ENCODE peak calls at places on chromosomes 7 and 10, in ten cellular contexts. One of them, this sample, is unnamed.
A peak's percentile ranks its signal among the peaks of the same experiment; 100 is the strongest.

GRCh38 chr10:132615346-132616169 is 78.0 kb downstream of the INPP5A start:
- DNase-seq in endothelial cell: no peak
- DNase-seq in brain microvascular endothelial cell: no peak
- DNase-seq in sigmoid colon: no peak
- DNase-seq in thoracic aorta: no peak
- DNase-seq in B cell: peak; percentile 34
- DNase-seq in body of pancreas: no peak
- DNase-seq in fibroblast of the aortic adventitia: no peak
- DNase-seq in tibial artery: no peak
- DNase-seq in left lung: peak; percentile 62
- DNase-seq in this sample: peak; percentile 77

GRCh38 chr10:84850826-84851225 is 522.4 kb downstream of the CCSER2 start:
- DNase-seq in left lung: no peak
- DNase-seq in body of pancreas: no peak
- DNase-seq in fibroblast of the aortic adventitia: no peak
- DNase-seq in tibial artery: no peak
- DNase-seq in thoracic aorta: no peak
- DNase-seq in sigmoid colon: no peak
- DNase-seq in endothelial cell: no peak
- DNase-seq in B cell: no peak
- DNase-seq in brain microvascular endothelial cell: no peak
- DNase-seq in this sample: no peak

GRCh38 chr10:86317949-86318725 is 48.5 kb downstream of the GRID1 start:
- DNase-seq in B cell: no peak
- DNase-seq in tibial artery: no peak
- DNase-seq in thoracic aorta: no peak
- DNase-seq in left lung: no peak
- DNase-seq in endothelial cell: no peak
- DNase-seq in body of pancreas: no peak
- DNase-seq in fibroblast of the aortic adventitia: no peak
- DNase-seq in brain microvascular endothelial cell: no peak
- DNase-seq in sigmoid colon: peak; percentile 48
- DNase-seq in this sample: peak; percentile 56

GRCh38 chr7:100867040-100867795 is at the start of gene TRIP6:
- DNase-seq in endothelial cell: peak; percentile 70
- DNase-seq in B cell: peak; percentile 69
- DNase-seq in brain microvascular endothelial cell: peak; percentile 83
- DNase-seq in sigmoid colon: peak; percentile 96
- DNase-seq in left lung: peak; percentile 90
- DNase-seq in thoracic aorta: peak; percentile 73
- DNase-seq in fibroblast of the aortic adventitia: peak; percentile 94
- DNase-seq in tibial artery: peak; percentile 94
- DNase-seq in body of pancreas: peak; percentile 85
- DNase-seq in this sample: no peak

GRCh38 chr10:78042752-78043104 is 9.1 kb downstream of the RPS24 start:
- DNase-seq in fibroblast of the aortic adventitia: no peak
- DNase-seq in B cell: no peak
- DNase-seq in brain microvascular endothelial cell: no peak
- DNase-seq in tibial artery: no peak
- DNase-seq in endothelial cell: no peak
- DNase-seq in body of pancreas: no peak
- DNase-seq in left lung: no peak
- DNase-seq in thoracic aorta: no peak
- DNase-seq in sigmoid colon: no peak
- DNase-seq in this sample: no peak

GRCh38 chr7:155457544-155458316 is at the start of gene EN2:
- DNase-seq in body of pancreas: peak; percentile 23
- DNase-seq in B cell: peak; percentile 74
- DNase-seq in left lung: peak; percentile 79
- DNase-seq in fibroblast of the aortic adventitia: no peak
- DNase-seq in sigmoid colon: no peak
- DNase-seq in brain microvascular endothelial cell: no peak
- DNase-seq in thoracic aorta: no peak
- DNase-seq in endothelial cell: no peak
- DNase-seq in tibial artery: no peak
- DNase-seq in this sample: no peak

GRCh38 chr7:30645661-30646060 is 36.6 kb downstream of the CRHR2 start:
- DNase-seq in sigmoid colon: no peak
- DNase-seq in B cell: no peak
- DNase-seq in body of pancreas: no peak
- DNase-seq in endothelial cell: no peak
- DNase-seq in fibroblast of the aortic adventitia: no peak
- DNase-seq in left lung: no peak
- DNase-seq in thoracic aorta: no peak
- DNase-seq in tibial artery: no peak
- DNase-seq in brain microvascular endothelial cell: no peak
- DNase-seq in this sample: no peak

GRCh38 chr10:29669149-29669548 is 34.4 kb upstream of the SVIL start:
- DNase-seq in tibial artery: peak; percentile 56
- DNase-seq in brain microvascular endothelial cell: peak; percentile 54
- DNase-seq in left lung: no peak
- DNase-seq in B cell: no peak
- DNase-seq in sigmoid colon: no peak
- DNase-seq in thoracic aorta: no peak
- DNase-seq in fibroblast of the aortic adventitia: peak; percentile 86
- DNase-seq in body of pancreas: no peak
- DNase-seq in endothelial cell: no peak
- DNase-seq in this sample: no peak

GRCh38 chr7:2659556-2660358 is 28.0 kb downstream of the TTYH3 start:
- DNase-seq in body of pancreas: no peak
- DNase-seq in tibial artery: no peak
- DNase-seq in left lung: no peak
- DNase-seq in fibroblast of the aortic adventitia: no peak
- DNase-seq in B cell: no peak
- DNase-seq in sigmoid colon: no peak
- DNase-seq in thoracic aorta: no peak
- DNase-seq in endothelial cell: no peak
- DNase-seq in brain microvascular endothelial cell: no peak
- DNase-seq in this sample: no peak

GRCh38 chr7:2661096-2661449 is 26.9 kb upstream of the AMZ1 start:
- DNase-seq in B cell: no peak
- DNase-seq in tibial artery: no peak
- DNase-seq in sigmoid colon: no peak
- DNase-seq in endothelial cell: no peak
- DNase-seq in thoracic aorta: no peak
- DNase-seq in body of pancreas: no peak
- DNase-seq in brain microvascular endothelial cell: no peak
- DNase-seq in left lung: no peak
- DNase-seq in fibroblast of the aortic adventitia: no peak
- DNase-seq in this sample: no peak

GRCh38 chr7:2661602-2662272 is 26.3 kb upstream of the AMZ1 start:
- DNase-seq in tibial artery: no peak
- DNase-seq in left lung: peak; percentile 77
- DNase-seq in brain microvascular endothelial cell: no peak
- DNase-seq in endothelial cell: no peak
- DNase-seq in B cell: no peak
- DNase-seq in fibroblast of the aortic adventitia: no peak
- DNase-seq in body of pancreas: no peak
- DNase-seq in thoracic aorta: no peak
- DNase-seq in sigmoid colon: no peak
- DNase-seq in this sample: peak; percentile 92

GRCh38 chr7:2658941-2659340 is 27.2 kb downstream of the TTYH3 start:
- DNase-seq in tibial artery: no peak
- DNase-seq in sigmoid colon: no peak
- DNase-seq in endothelial cell: no peak
- DNase-seq in left lung: no peak
- DNase-seq in body of pancreas: no peak
- DNase-seq in fibroblast of the aortic adventitia: no peak
- DNase-seq in brain microvascular endothelial cell: no peak
- DNase-seq in thoracic aorta: no peak
- DNase-seq in B cell: no peak
- DNase-seq in this sample: no peak

DNA sequence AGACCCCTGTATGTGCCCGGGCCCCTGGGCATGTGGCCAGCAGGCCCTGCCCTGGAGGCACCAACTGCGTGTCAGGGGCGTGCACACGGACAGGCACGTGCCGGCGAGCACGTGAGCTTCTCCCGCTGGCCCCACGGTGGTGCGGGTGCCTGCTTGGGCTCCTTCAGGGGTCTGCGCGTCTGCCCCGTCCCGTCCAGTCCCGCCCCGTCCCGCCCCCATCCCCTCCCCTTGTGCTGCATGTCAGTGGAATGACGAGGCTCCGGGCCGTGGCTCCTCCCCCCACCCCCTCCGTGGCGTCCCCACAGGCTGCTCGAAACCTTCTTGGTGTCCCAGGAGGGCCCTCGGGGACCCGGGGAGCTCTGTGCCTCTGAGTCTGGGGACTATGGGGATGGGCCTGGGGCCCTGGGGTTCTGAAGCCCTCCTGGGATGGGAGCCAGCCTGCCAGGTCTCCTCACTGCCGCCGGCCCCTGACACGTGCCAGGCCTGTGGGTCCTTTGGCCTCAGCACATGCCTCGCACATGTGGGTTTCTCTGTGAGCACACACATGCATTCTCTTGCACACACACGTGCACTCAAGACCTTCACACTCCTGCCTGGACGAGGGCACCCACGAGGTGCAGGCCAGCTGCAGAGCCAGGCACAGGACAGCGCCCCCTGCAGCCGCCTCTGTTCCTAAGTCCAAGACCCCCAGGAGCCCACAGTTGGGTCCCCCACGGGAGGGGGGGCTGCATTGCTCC is 27.5 kb upstream of the AMZ1 start:
- DNase-seq in thoracic aorta: no peak
- DNase-seq in body of pancreas: no peak
- DNase-seq in left lung: no peak
- DNase-seq in tibial artery: no peak
- DNase-seq in brain microvascular endothelial cell: no peak
- DNase-seq in fibroblast of the aortic adventitia: no peak
- DNase-seq in B cell: no peak
- DNase-seq in sigmoid colon: no peak
- DNase-seq in endothelial cell: no peak
- DNase-seq in this sample: peak; percentile 89
- TF ChIP-seq CTCF in thoracic aorta: no peak
- TF ChIP-seq CTCF in body of pancreas: no peak
- TF ChIP-seq CTCF in left lung: no peak
- TF ChIP-seq CTCF in tibial artery: no peak
- TF ChIP-seq CTCF in brain microvascular endothelial cell: peak; percentile 62
- TF ChIP-seq CTCF in fibroblast of the aortic adventitia: peak; percentile 10
- TF ChIP-seq CTCF in B cell: no peak
- TF ChIP-seq CTCF in sigmoid colon: no peak
- TF ChIP-seq CTCF in endothelial cell: peak; percentile 52
- TF ChIP-seq CTCF in this sample: peak; percentile 70

GRCh38 chr7:115559877-115560276 is 470.7 kb downstream of the TFEC start:
- DNase-seq in tibial artery: no peak
- DNase-seq in thoracic aorta: no peak
- DNase-seq in sigmoid colon: no peak
- DNase-seq in fibroblast of the aortic adventitia: peak; percentile 19
- DNase-seq in body of pancreas: no peak
- DNase-seq in brain microvascular endothelial cell: no peak
- DNase-seq in left lung: no peak
- DNase-seq in endothelial cell: no peak
- DNase-seq in B cell: no peak
- DNase-seq in this sample: no peak

GRCh38 chr7:115558186-115558585 is 472.4 kb downstream of the TFEC start:
- DNase-seq in tibial artery: no peak
- DNase-seq in B cell: no peak
- DNase-seq in thoracic aorta: no peak
- DNase-seq in endothelial cell: no peak
- DNase-seq in brain microvascular endothelial cell: peak; percentile 52
- DNase-seq in body of pancreas: no peak
- DNase-seq in sigmoid colon: no peak
- DNase-seq in fibroblast of the aortic adventitia: peak; percentile 81
- DNase-seq in left lung: no peak
- DNase-seq in this sample: no peak

GRCh38 chr7:115561341-115562110 is 469.0 kb downstream of the TFEC start:
- DNase-seq in sigmoid colon: no peak
- DNase-seq in left lung: no peak
- DNase-seq in tibial artery: no peak
- DNase-seq in body of pancreas: no peak
- DNase-seq in brain microvascular endothelial cell: peak; percentile 97
- DNase-seq in thoracic aorta: no peak
- DNase-seq in fibroblast of the aortic adventitia: peak; percentile 98
- DNase-seq in B cell: no peak
- DNase-seq in endothelial cell: no peak
- DNase-seq in this sample: no peak
- TF ChIP-seq CTCF in sigmoid colon: no peak
- TF ChIP-seq CTCF in left lung: no peak
- TF ChIP-seq CTCF in tibial artery: no peak
- TF ChIP-seq CTCF in body of pancreas: no peak
- TF ChIP-seq CTCF in brain microvascular endothelial cell: peak; percentile 53
- TF ChIP-seq CTCF in thoracic aorta: no peak
- TF ChIP-seq CTCF in fibroblast of the aortic adventitia: peak; percentile 61
- TF ChIP-seq CTCF in B cell: no peak
- TF ChIP-seq CTCF in endothelial cell: no peak
- TF ChIP-seq CTCF in this sample: no peak

DNA sequence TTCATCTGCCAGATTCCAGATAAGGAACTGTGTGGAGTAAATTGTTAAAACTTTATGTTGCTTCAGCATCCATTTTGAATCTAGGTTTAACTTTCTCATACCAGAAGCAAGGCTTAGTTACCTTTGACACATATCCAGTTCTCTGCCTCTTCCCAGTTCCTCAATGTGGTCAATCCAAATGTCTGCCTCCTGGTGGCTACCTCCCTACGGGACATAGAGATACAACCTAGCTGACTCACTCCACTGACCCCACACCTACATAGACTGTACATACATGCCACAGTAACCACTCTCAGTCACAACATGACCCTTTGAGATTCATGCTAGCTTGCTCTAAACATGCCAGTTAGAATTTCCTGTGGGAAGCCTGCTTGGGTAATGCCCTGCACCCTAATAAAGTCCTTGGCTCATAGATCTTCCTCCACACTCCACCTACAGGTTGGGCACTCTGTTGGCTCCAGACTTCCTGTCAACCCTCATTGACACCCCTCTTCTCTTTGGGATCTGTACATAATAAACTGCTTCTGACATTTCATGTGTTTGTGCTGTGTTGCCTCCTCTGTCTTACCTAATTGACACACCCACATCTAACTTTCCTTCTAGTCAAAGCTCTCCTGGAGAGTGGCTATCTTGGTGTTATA is 278.1 kb downstream of the HTR7 start:
- DNase-seq in brain microvascular endothelial cell: peak; percentile 62
- DNase-seq in fibroblast of the aortic adventitia: peak; percentile 34
- DNase-seq in tibial artery: no peak
- DNase-seq in body of pancreas: no peak
- DNase-seq in thoracic aorta: no peak
- DNase-seq in left lung: no peak
- DNase-seq in endothelial cell: peak; percentile 9
- DNase-seq in B cell: no peak
- DNase-seq in sigmoid colon: no peak
- DNase-seq in this sample: no peak
- TF ChIP-seq CTCF in brain microvascular endothelial cell: peak; percentile 66
- TF ChIP-seq CTCF in fibroblast of the aortic adventitia: peak; percentile 31
- TF ChIP-seq CTCF in tibial artery: no peak
- TF ChIP-seq CTCF in body of pancreas: no peak
- TF ChIP-seq CTCF in thoracic aorta: no peak
- TF ChIP-seq CTCF in left lung: no peak
- TF ChIP-seq CTCF in endothelial cell: peak; percentile 18
- TF ChIP-seq CTCF in B cell: no peak
- TF ChIP-seq CTCF in sigmoid colon: no peak
- TF ChIP-seq CTCF in this sample: no peak

DNA sequence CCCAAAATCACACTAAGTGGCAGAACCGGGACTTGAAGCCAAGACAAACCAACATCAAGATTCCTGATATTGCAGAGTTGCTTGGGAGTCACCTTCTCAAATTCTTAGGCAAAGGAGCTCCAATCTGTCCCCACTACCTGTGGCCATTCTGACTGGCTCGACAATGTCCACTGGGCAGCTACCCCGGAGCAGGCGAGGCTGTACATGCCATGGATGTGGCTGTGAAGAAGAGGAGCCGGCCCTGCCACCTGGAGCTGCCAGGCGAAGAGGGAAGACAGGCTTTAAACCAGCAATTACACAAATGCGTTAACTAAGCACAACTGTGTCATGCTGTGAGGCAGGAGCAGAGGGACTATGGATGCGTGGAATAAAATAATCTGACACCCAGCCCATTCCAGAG is 18.1 kb downstream of the CAMK2G start:
- DNase-seq in sigmoid colon: peak; percentile 56
- DNase-seq in brain microvascular endothelial cell: no peak
- DNase-seq in tibial artery: no peak
- DNase-seq in left lung: no peak
- DNase-seq in thoracic aorta: no peak
- DNase-seq in B cell: no peak
- DNase-seq in endothelial cell: no peak
- DNase-seq in fibroblast of the aortic adventitia: no peak
- DNase-seq in body of pancreas: no peak
- DNase-seq in this sample: no peak
- TF ChIP-seq CTCF in sigmoid colon: no peak
- TF ChIP-seq CTCF in brain microvascular endothelial cell: no peak
- TF ChIP-seq CTCF in tibial artery: no peak
- TF ChIP-seq CTCF in left lung: no peak
- TF ChIP-seq CTCF in thoracic aorta: no peak
- TF ChIP-seq CTCF in B cell: no peak
- TF ChIP-seq CTCF in endothelial cell: no peak
- TF ChIP-seq CTCF in fibroblast of the aortic adventitia: no peak
- TF ChIP-seq CTCF in body of pancreas: no peak
- TF ChIP-seq CTCF in this sample: no peak

This sample was measured in chondrocyte.